ENCODE peak calls at places on chromosomes 2 and 18, in six cellular contexts. Q is AG09319, T is HFFc6, X is stomach, Y is IMR-90, S is astrocyte of the spinal cord. M is an unnamed sample.

GRCh38 chr2:1584051-1584531 is 160.2 kb downstream of the PXDN start:
- DNase-seq in T (no peak), X (no peak), S (no peak), Q (no peak), Y (no peak), M (no peak)

GRCh38 chr2:170518911-170519310 is 196.2 kb upstream of the SP5 start:
- DNase-seq in Q (no peak), Y (no peak), X (no peak), T (no peak), S (no peak), M (no peak)

GRCh38 chr2:40658917-40659316 is 207.0 kb upstream of the SLC8A1 start:
- DNase-seq in X (no peak), S (peak), Y (peak), T (peak), Q (no peak), M (no peak)

GRCh38 chr2:36468463-36469266 is 113.1 kb downstream of the CRIM1 start:
- DNase-seq in X (no peak), Q (no peak), T (peak), Y (peak), S (peak), M (peak)

GRCh38 chr18:14944838-14945237 is 196.9 kb downstream of the ANKRD30B start:
- DNase-seq in Y (no peak), S (no peak), T (no peak), X (no peak), Q (no peak), M (no peak)

GRCh38 chr18:48800877-48801727 is 149.7 kb downstream of the SMAD7 start:
- DNase-seq in T (peak), S (no peak), Q (no peak), Y (peak), X (peak), M (no peak)

GRCh38 chr2:38013158-38013752 is 62.7 kb downstream of the CYP1B1 start:
- DNase-seq in Y (peak), S (peak), T (peak), Q (no peak), X (no peak), M (no peak)

GRCh38 chr2:212007972-212008371 is 530.6 kb downstream of the ERBB4 start:
- DNase-seq in Y (no peak), Q (no peak), T (no peak), X (no peak), S (no peak), M (no peak)

GRCh38 chr2:60998628-60999545 is 18.6 kb upstream of the PEX13 start:
- DNase-seq in Y (peak), S (peak), X (no peak), T (peak), Q (no peak), M (no peak)

GRCh38 chr18:13376841-13377351 is 158.3 kb downstream of the LDLRAD4 start:
- DNase-seq in S (no peak), T (no peak), X (no peak), Y (no peak), Q (no peak), M (no peak)

GRCh38 chr2:72827495-72827894 is 1.7 kb upstream of the EXOC6B start:
- DNase-seq in Q (no peak), Y (no peak), T (no peak), X (no peak), S (no peak), M (no peak)

GRCh38 chr2:88011011-88011410 is 5.3 kb downstream of the RNU2-63P start:
- DNase-seq in Y (no peak), X (no peak), T (no peak), Q (no peak), S (no peak), M (no peak)

GRCh38 chr2:152594022-152594712 is 123.1 kb downstream of the PRPF40A start:
- DNase-seq in S (no peak), T (no peak), X (no peak), Q (no peak), Y (no peak), M (no peak)

GRCh38 chr2:8592736-8593135 is 89.1 kb upstream of the ID2 start:
- DNase-seq in Y (no peak), T (no peak), S (no peak), Q (no peak), X (peak), M (no peak)

GRCh38 chr2:121004271-121004812 is 268.7 kb downstream of the GLI2 start:
- DNase-seq in S (no peak), T (no peak), Q (no peak), X (no peak), Y (no peak), M (no peak)

GRCh38 chr2:12884713-12885282 is 168.1 kb downstream of the TRIB2 start:
- DNase-seq in Q (peak), S (peak), X (no peak), T (peak), Y (peak), M (peak)

GRCh38 chr2:86331391-86331790 is 6.0 kb downstream of the REEP1 start:
- DNase-seq in X (no peak), T (no peak), S (no peak), Q (no peak), Y (no peak), M (no peak)

GRCh38 chr18:45284174-45284573 is 331.1 kb upstream of the SLC14A2 start:
- DNase-seq in S (no peak), X (no peak), T (no peak), Y (no peak), Q (no peak), M (no peak)

GRCh38 chr18:45280486-45281263 is 334.6 kb upstream of the SLC14A2 start:
- DNase-seq in S (no peak), T (no peak), Y (no peak), Q (no peak), X (no peak), M (no peak)

GRCh38 chr18:45285251-45285650 is 330.0 kb upstream of the SLC14A2 start:
- DNase-seq in Q (no peak), T (no peak), Y (no peak), X (no peak), S (no peak), M (no peak)

GRCh38 chr18:45277870-45278269 is 337.4 kb upstream of the SLC14A2 start:
- DNase-seq in Y (no peak), T (no peak), Q (no peak), S (no peak), X (no peak), M (no peak)

GRCh38 chr18:45282101-45282812 is 333.0 kb upstream of the SLC14A2 start:
- DNase-seq in Q (no peak), S (peak), Y (no peak), T (no peak), X (no peak), M (no peak)
- TF ChIP-seq CTCF in Q (no peak), S (no peak), Y (no peak), T (no peak), X (no peak), M (no peak)

DNA sequence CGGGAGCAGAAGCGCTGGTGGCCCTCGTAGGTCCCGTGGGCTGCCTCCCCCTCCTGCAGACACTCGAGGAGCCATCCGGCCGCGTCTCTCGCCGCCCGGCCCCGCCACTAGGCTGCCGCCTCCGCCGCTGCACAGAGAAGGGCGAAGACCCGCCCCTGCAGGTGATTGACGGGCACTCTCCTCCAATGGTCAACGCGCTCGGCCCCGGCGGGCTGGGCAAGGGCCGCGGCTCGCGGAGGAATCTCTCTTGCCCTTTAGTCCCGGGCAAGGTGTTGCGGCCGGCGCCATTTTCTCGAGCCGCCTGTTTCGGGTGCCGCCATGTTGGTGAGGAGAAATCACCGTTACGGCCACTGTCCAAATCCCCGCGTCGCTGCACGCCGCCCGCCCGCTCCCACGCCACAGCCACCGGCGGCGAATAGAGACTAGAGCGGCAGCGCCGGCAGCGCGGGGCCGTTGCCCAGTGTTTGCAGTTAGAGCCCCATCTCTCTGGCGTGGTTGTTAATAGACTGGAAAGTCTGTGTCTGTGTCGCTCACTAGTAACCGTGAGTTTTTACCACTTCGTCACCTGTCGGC is at the start of gene ZC3H6:
- DNase-seq in X (peak), S (peak), T (peak), Q (peak), Y (peak), M (peak)
- TF ChIP-seq CTCF in X (peak), S (peak), T (no peak), Q (no peak), Y (peak), M (no peak)

DNA sequence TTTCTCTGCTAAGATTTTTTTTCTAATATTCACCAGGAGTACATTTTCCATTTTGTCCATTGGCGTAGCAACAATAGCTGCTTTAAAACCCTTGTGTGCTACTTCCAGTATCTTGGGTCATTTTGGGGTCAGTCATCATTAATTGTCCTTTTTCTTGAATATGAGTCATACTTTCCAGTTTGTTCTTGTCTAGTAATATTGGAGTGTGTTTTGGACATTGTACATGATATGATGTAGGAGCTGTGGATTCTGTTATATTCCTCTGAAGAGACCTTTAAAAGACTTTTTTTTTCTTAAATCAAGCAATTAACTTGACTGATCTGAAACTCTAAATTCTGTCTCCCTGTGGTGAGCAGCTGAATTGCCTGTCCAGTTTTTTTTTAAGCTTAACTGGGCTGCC is 40.8 kb downstream of the AGPS start:
- DNase-seq in X (no peak), T (no peak), S (peak), Y (no peak), Q (no peak), M (no peak)
- TF ChIP-seq CTCF in X (no peak), T (no peak), S (no peak), Y (no peak), Q (no peak), M (no peak)

GRCh38 chr2:15047184-15047583 is 414.7 kb downstream of the LRATD1 start:
- DNase-seq in X (no peak), T (no peak), S (no peak), Q (no peak), Y (no peak), M (no peak)

GRCh38 chr2:15050483-15050882 is 418.0 kb downstream of the LRATD1 start:
- DNase-seq in X (no peak), Y (peak), T (no peak), Q (no peak), S (peak), M (no peak)

GRCh38 chr2:15043336-15044058 is 411.0 kb downstream of the LRATD1 start:
- DNase-seq in T (no peak), Y (peak), X (no peak), S (peak), Q (no peak), M (no peak)

GRCh38 chr2:15049096-15049993 is 416.8 kb downstream of the LRATD1 start:
- DNase-seq in S (no peak), Y (no peak), X (no peak), T (no peak), Q (no peak), M (no peak)

GRCh38 chr2:15048000-15048399 is 415.5 kb downstream of the LRATD1 start:
- DNase-seq in T (no peak), X (no peak), Q (no peak), Y (no peak), S (no peak), M (no peak)
- TF ChIP-seq CTCF in T (no peak), X (no peak), Q (no peak), Y (no peak), S (no peak), M (no peak)

DNA sequence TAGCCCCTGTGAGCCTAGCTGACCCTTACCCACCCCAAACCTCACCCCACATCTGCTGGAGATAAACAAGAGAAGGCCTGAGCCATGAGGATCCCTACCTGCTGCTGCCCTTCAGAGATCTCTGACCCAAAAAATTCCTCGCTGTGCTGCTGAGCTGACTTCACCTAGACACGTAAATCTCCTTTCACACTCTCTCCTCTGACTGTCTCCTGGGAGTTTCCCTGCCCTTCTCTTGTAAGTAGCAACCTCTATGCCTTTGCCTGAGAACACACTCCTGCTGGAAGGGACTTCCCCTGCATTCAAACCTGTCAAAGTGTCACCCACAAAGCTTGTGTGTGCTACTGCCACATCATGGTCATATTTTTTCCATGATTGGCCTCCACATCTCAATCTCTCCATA is 134.2 kb upstream of the NOL4 start:
- DNase-seq in Q (no peak), S (no peak), Y (no peak), T (no peak), X (no peak), M (no peak)
- TF ChIP-seq CTCF in Q (no peak), S (no peak), Y (no peak), T (no peak), X (no peak), M (no peak)

DNA sequence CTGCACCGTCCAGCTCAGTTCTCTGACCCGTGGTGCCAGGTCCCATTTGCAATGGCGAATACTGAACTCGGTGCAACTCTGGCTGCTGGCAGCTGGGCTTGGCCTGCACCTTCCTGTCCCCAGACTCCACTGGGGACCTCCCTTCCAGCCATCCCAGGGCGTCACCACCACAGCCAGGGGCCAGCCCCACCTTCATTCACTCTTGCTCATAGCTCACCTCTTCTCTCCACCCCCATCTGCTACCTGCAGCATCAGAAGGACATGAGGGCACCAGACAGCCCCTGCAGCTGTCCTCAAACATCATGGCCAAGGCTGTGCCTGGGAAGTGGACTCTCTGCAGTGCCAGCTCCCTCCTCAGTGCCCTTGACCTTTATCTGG is 16.2 kb upstream of the ALPI start:
- DNase-seq in X (no peak), Q (no peak), S (no peak), T (no peak), Y (no peak), M (no peak)
- TF ChIP-seq CTCF in X (no peak), Q (peak), S (peak), T (peak), Y (no peak), M (no peak)

GRCh38 chr2:231334981-231335380 is 60.5 kb upstream of the B3GNT7 start:
- DNase-seq in S (no peak), T (no peak), Y (no peak), X (no peak), Q (no peak), M (no peak)

GRCh38 chr2:231335591-231335990 is 59.9 kb upstream of the B3GNT7 start:
- DNase-seq in X (no peak), Q (no peak), T (no peak), S (no peak), Y (no peak), M (no peak)

GRCh38 chr2:231332872-231333500 is 62.5 kb upstream of the B3GNT7 start:
- DNase-seq in Y (peak), S (no peak), T (no peak), X (no peak), Q (no peak), M (no peak)

GRCh38 chr2:231336236-231336635 is 59.3 kb upstream of the B3GNT7 start:
- DNase-seq in Q (no peak), S (no peak), T (no peak), X (no peak), Y (no peak), M (no peak)

GRCh38 chr2:231334179-231334930 is 61.2 kb upstream of the B3GNT7 start:
- DNase-seq in Y (no peak), T (no peak), X (no peak), S (no peak), Q (no peak), M (no peak)
- TF ChIP-seq CTCF in Y (no peak), T (no peak), X (no peak), S (no peak), Q (no peak), M (no peak)

GRCh38 chr2:222283634-222284033 is 15.2 kb downstream of the PAX3 start:
- DNase-seq in Y (no peak), T (no peak), Q (no peak), X (no peak), S (peak), M (no peak)

GRCh38 chr2:222284466-222284865 is 14.3 kb downstream of the PAX3 start:
- DNase-seq in S (no peak), Y (no peak), Q (no peak), T (no peak), X (no peak), M (no peak)

GRCh38 chr2:222281495-222281894 is 17.3 kb downstream of the PAX3 start:
- DNase-seq in T (peak), Q (no peak), X (no peak), S (peak), Y (no peak), M (no peak)

DNA sequence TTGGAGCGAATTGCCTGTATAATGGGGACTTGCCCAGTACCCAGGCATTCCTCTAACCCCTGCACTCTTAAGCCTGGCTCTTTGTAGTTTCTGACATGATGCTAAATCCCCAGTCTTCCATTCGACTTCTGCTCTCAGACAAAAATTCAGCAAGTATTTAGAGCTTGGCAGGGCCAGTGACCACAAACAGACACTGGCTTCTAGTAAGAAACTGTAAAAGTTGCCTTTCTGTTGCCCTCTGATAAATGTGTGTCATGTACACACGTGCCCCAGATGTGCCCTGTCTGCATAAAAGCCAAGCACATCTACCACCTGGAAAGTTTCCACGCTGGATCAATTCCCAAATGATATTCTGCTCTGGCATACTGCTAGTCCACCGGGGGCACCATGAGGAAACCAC is 18.0 kb downstream of the PAX3 start:
- DNase-seq in S (no peak), Q (no peak), Y (no peak), T (peak), X (no peak), M (no peak)
- TF ChIP-seq CTCF in S (no peak), Q (no peak), Y (no peak), T (peak), X (no peak), M (no peak)

GRCh38 chr18:41021089-41021488 is 933.9 kb upstream of the PIK3C3 start:
- DNase-seq in X (no peak), S (no peak), Y (no peak), Q (no peak), T (no peak), M (no peak)
- TF ChIP-seq CTCF in X (no peak), S (no peak), Y (no peak), Q (no peak), T (no peak), M (no peak)

DNA sequence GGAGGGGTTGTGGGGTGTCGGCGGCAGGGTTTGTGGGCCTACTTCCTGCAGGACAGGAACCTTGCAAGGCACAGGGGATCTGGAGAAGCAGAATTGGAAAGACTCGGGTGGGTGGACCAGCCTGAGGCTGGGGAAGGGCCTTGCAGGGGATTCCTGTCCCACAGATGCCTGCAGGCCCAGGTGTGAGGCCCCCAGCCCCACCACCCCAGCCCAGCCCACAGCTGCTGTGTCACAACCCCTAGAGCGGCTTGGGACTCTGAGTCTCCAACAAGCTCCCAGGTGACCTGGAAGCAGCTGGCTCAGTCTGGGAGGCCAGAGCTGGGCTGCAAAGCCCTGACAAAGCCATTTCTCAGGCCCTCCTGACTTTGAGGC is 93.1 kb downstream of the ZFP36L2 start:
- DNase-seq in S (no peak), T (no peak), Q (no peak), Y (no peak), X (no peak), M (no peak)
- TF ChIP-seq CTCF in S (no peak), T (no peak), Q (no peak), Y (no peak), X (no peak), M (no peak)

M was measured in AG04449.